ENCODE peak calls at places on chromosomes 2 and 18, in nine cellular contexts. H is NAMALWA; K is brain microvascular endothelial cell; V is stimulated activated CD8-positive, alpha-beta memory T cell treated with anti-CD3 and anti-CD28 coated beads, Interleukin-15, amount 100 ng/mL, for 1 hour; I is brain pericyte; X is stimulated activated CD4-positive, alpha-beta T cell treated with anti-CD3 and anti-CD28 coated beads, TNF-alpha, amount 100 ng/mL, for 4 hours; Z is AG20443; B is sciatic nerve; P is RWPE1. W is an unnamed sample.

GRCh38 chr2:40458271-40458794 is 6.4 kb upstream of the SLC8A1 start:
- DNase-seq in H (no peak), K (no peak), V (no peak), I (no peak), X (no peak), Z (no peak), B (no peak), P (no peak), W (peak; percentile 30)

GRCh38 chr18:24964213-24964612 is 387.8 kb downstream of the ZNF521 start:
- DNase-seq in H (peak; percentile 86), K (no peak), V (no peak), I (no peak), X (no peak), Z (no peak), B (no peak), P (no peak), W (no peak)

GRCh38 chr18:7122376-7122775 is 4.8 kb upstream of the LAMA1 start:
- DNase-seq in H (no peak), K (no peak), V (no peak), I (no peak), X (no peak), Z (no peak), B (no peak), P (no peak), W (no peak)

GRCh38 chr2:66428986-66429612 is 5.8 kb upstream of the MEIS1 start:
- DNase-seq in H (peak; percentile 65), K (peak; percentile 36), V (no peak), I (no peak), X (no peak), Z (no peak), B (no peak), P (peak; percentile 11), W (no peak)

GRCh38 chr2:190582761-190583506 is 48.4 kb upstream of the NEMP2 start:
- DNase-seq in H (no peak), K (no peak), V (no peak), I (no peak), X (no peak), Z (no peak), B (no peak), P (no peak), W (no peak)

GRCh38 chr2:205792908-205793307 is 110.6 kb downstream of the NRP2 start:
- DNase-seq in H (no peak), K (no peak), V (no peak), I (no peak), X (no peak), Z (no peak), B (no peak), P (no peak), W (no peak)

GRCh38 chr18:22193466-22193865 is 24.1 kb downstream of the GATA6 start:
- DNase-seq in H (no peak), K (peak; percentile 65), V (no peak), I (peak; percentile 48), X (no peak), Z (no peak), B (no peak), P (no peak), W (no peak)

GRCh38 chr2:169260246-169260645 is 102.1 kb downstream of the LRP2 start:
- DNase-seq in H (no peak), K (no peak), V (no peak), I (no peak), X (no peak), Z (no peak), B (no peak), P (no peak), W (no peak)

GRCh38 chr2:31227110-31227509 is 6.8 kb upstream of the EHD3 start:
- DNase-seq in H (no peak), K (no peak), V (no peak), I (no peak), X (no peak), Z (no peak), B (no peak), P (no peak), W (no peak)

GRCh38 chr2:226903179-226903578 is 67.3 kb downstream of the RHBDD1 start:
- DNase-seq in H (no peak), K (peak; percentile 88), V (no peak), I (peak; percentile 29), X (no peak), Z (peak; percentile 67), B (no peak), P (peak; percentile 82), W (no peak)

GRCh38 chr18:35334821-35335220 is 9.4 kb downstream of the ZNF24 start:
- DNase-seq in H (no peak), K (peak; percentile 2), V (no peak), I (no peak), X (no peak), Z (peak; percentile 7), B (no peak), P (no peak), W (no peak)

GRCh38 chr2:139122711-139123158 is 342.5 kb upstream of the NXPH2 start:
- DNase-seq in H (no peak), K (peak; percentile 71), V (no peak), I (no peak), X (no peak), Z (peak; percentile 5), B (no peak), P (peak; percentile 3), W (no peak)

GRCh38 chr2:107810734-107811133 is 16.0 kb upstream of the RGPD4 start:
- DNase-seq in H (no peak), K (no peak), V (no peak), I (no peak), X (no peak), Z (no peak), B (no peak), P (no peak), W (no peak)

GRCh38 chr2:175950512-175950911 is 51.6 kb downstream of the LNPK start:
- DNase-seq in H (no peak), K (no peak), V (no peak), I (no peak), X (no peak), Z (no peak), B (no peak), P (no peak), W (no peak)

GRCh38 chr2:120238728-120239487 is 13.7 kb upstream of the RALB start:
- DNase-seq in H (no peak), K (peak; percentile 77), V (no peak), I (no peak), X (no peak), Z (peak; percentile 94), B (no peak), P (peak; percentile 90), W (no peak)

GRCh38 chr18:36688020-36688965 is 140.5 kb downstream of the TPGS2 start:
- DNase-seq in H (peak; percentile 83), K (peak; percentile 66), V (peak; percentile 7), I (no peak), X (no peak), Z (peak; percentile 77), B (peak; percentile 80), P (peak; percentile 67), W (peak; percentile 80)

GRCh38 chr2:144671695-144672094 is 151.8 kb upstream of the ZEB2 start:
- DNase-seq in H (no peak), K (peak; percentile 51), V (no peak), I (no peak), X (no peak), Z (no peak), B (no peak), P (no peak), W (no peak)

GRCh38 chr2:83650897-83651296 is 808.2 kb downstream of the SUCLG1 start:
- DNase-seq in H (no peak), K (no peak), V (no peak), I (no peak), X (no peak), Z (peak; percentile 23), B (no peak), P (no peak), W (no peak)

GRCh38 chr2:194556639-194557038 is 1100.4 kb upstream of the SLC39A10 start:
- DNase-seq in H (no peak), K (no peak), V (no peak), I (no peak), X (no peak), Z (no peak), B (no peak), P (no peak), W (no peak)

GRCh38 chr2:76958749-76959148 is 563.4 kb downstream of the LRRTM4 start:
- DNase-seq in H (peak; percentile 6), K (no peak), V (no peak), I (no peak), X (no peak), Z (peak; percentile 4), B (no peak), P (peak; percentile 8), W (no peak)

GRCh38 chr2:141020346-141020745 is 1110.5 kb downstream of the LRP1B start:
- DNase-seq in H (no peak), K (no peak), V (no peak), I (no peak), X (no peak), Z (no peak), B (no peak), P (peak; percentile 13), W (no peak)

GRCh38 chr18:68314403-68314802 is 400.5 kb downstream of the TMX3 start:
- DNase-seq in H (no peak), K (peak; percentile 20), V (no peak), I (no peak), X (no peak), Z (peak; percentile 15), B (no peak), P (no peak), W (no peak)

GRCh38 chr2:135821190-135821589 is 15.8 kb downstream of the LCT start:
- DNase-seq in H (no peak), K (no peak), V (no peak), I (no peak), X (no peak), Z (no peak), B (no peak), P (no peak), W (no peak)

GRCh38 chr18:57803119-57803969 is at the start of gene ATP8B1:
- DNase-seq in H (no peak), K (no peak), V (no peak), I (no peak), X (no peak), Z (peak; percentile 88), B (peak; percentile 75), P (peak; percentile 67), W (peak; percentile 62)

GRCh38 chr18:79420033-79420745 is 24.5 kb downstream of the NFATC1 start:
- DNase-seq in H (no peak), K (no peak), V (no peak), I (no peak), X (no peak), Z (no peak), B (no peak), P (no peak), W (no peak)

GRCh38 chr18:44654555-44654954 is 26.1 kb upstream of the SETBP1 start:
- DNase-seq in H (no peak), K (peak; percentile 89), V (no peak), I (no peak), X (no peak), Z (peak; percentile 78), B (no peak), P (peak; percentile 67), W (no peak)

GRCh38 chr2:132577693-132578092 is 92.3 kb downstream of the LYPD1 start:
- DNase-seq in H (no peak), K (no peak), V (no peak), I (no peak), X (no peak), Z (no peak), B (no peak), P (no peak), W (no peak)

GRCh38 chr2:144320491-144320890 is 199.4 kb downstream of the ZEB2 start:
- DNase-seq in H (no peak), K (peak; percentile 39), V (peak; percentile 46), I (no peak), X (peak; percentile 49), Z (peak; percentile 38), B (no peak), P (peak; percentile 57), W (no peak)

GRCh38 chr2:214378455-214379103 is 32.3 kb upstream of the VWC2L start:
- DNase-seq in H (no peak), K (no peak), V (no peak), I (no peak), X (no peak), Z (no peak), B (no peak), P (peak; percentile 55), W (no peak)

GRCh38 chr2:179857236-179857635 is 4.2 kb downstream of the ZNF385B start:
- DNase-seq in H (peak; percentile 50), K (no peak), V (no peak), I (no peak), X (no peak), Z (no peak), B (no peak), P (no peak), W (no peak)

GRCh38 chr2:84306361-84306760 is 152.7 kb downstream of the SUCLG1 start:
- DNase-seq in H (no peak), K (no peak), V (no peak), I (no peak), X (no peak), Z (no peak), B (no peak), P (no peak), W (peak; percentile 28)